ENCODE peak calls at places on chromosomes 4 and X, in five cellular contexts. One of them, this sample, is unnamed.

GRCh38 chr4:75995727-75996126 is 5.0 kb upstream of the SDAD1 start:
- DNase-seq in T-helper 2 cell treated with Interferon-gamma antibody and Interleukin-4, amounts not matched to agents 5 μg/mL and 100 μg/mL, for 36 hours: no peak
- DNase-seq in NCI-H524: peak
- DNase-seq in fibroblast of lung: peak
- DNase-seq in CD8-positive, alpha-beta memory T cell: no peak
- DNase-seq in this sample: peak

GRCh38 chr4:163556169-163556568 is 61.7 kb downstream of the TMA16 start:
- DNase-seq in CD8-positive, alpha-beta memory T cell: no peak
- DNase-seq in NCI-H524: peak
- DNase-seq in fibroblast of lung: no peak
- DNase-seq in T-helper 2 cell treated with Interferon-gamma antibody and Interleukin-4, amounts not matched to agents 5 μg/mL and 100 μg/mL, for 36 hours: no peak
- DNase-seq in this sample: no peak

GRCh38 chr4:40953253-40954118 is 203.7 kb downstream of the NSUN7 start:
- DNase-seq in fibroblast of lung: no peak
- DNase-seq in T-helper 2 cell treated with Interferon-gamma antibody and Interleukin-4, amounts not matched to agents 5 μg/mL and 100 μg/mL, for 36 hours: no peak
- DNase-seq in NCI-H524: no peak
- DNase-seq in CD8-positive, alpha-beta memory T cell: no peak
- DNase-seq in this sample: no peak

GRCh38 chr4:610411-611261 is 14.7 kb upstream of the PDE6B start:
- DNase-seq in CD8-positive, alpha-beta memory T cell: no peak
- DNase-seq in NCI-H524: peak
- DNase-seq in fibroblast of lung: peak
- DNase-seq in T-helper 2 cell treated with Interferon-gamma antibody and Interleukin-4, amounts not matched to agents 5 μg/mL and 100 μg/mL, for 36 hours: no peak
- DNase-seq in this sample: no peak

GRCh38 chr4:152352645-152353116 is 183.2 kb downstream of the FBXW7 start:
- DNase-seq in NCI-H524: peak
- DNase-seq in T-helper 2 cell treated with Interferon-gamma antibody and Interleukin-4, amounts not matched to agents 5 μg/mL and 100 μg/mL, for 36 hours: no peak
- DNase-seq in CD8-positive, alpha-beta memory T cell: no peak
- DNase-seq in fibroblast of lung: peak
- DNase-seq in this sample: peak

GRCh38 chrX:87160435-87161010 is 357.1 kb upstream of the KLHL4 start:
- DNase-seq in fibroblast of lung: no peak
- DNase-seq in NCI-H524: peak
- DNase-seq in T-helper 2 cell treated with Interferon-gamma antibody and Interleukin-4, amounts not matched to agents 5 μg/mL and 100 μg/mL, for 36 hours: no peak
- DNase-seq in CD8-positive, alpha-beta memory T cell: no peak
- DNase-seq in this sample: no peak

GRCh38 chrX:152641996-152642395 is 4.3 kb downstream of the GABRQ start:
- DNase-seq in T-helper 2 cell treated with Interferon-gamma antibody and Interleukin-4, amounts not matched to agents 5 μg/mL and 100 μg/mL, for 36 hours: no peak
- DNase-seq in CD8-positive, alpha-beta memory T cell: no peak
- DNase-seq in fibroblast of lung: no peak
- DNase-seq in NCI-H524: peak
- DNase-seq in this sample: no peak

GRCh38 chr4:106264331-106264728 is 51.7 kb downstream of the TBCK start:
- DNase-seq in T-helper 2 cell treated with Interferon-gamma antibody and Interleukin-4, amounts not matched to agents 5 μg/mL and 100 μg/mL, for 36 hours: no peak
- DNase-seq in CD8-positive, alpha-beta memory T cell: no peak
- DNase-seq in NCI-H524: no peak
- DNase-seq in fibroblast of lung: peak
- DNase-seq in this sample: no peak

GRCh38 chr4:74531952-74532794 is 87.2 kb downstream of the AREG start:
- DNase-seq in T-helper 2 cell treated with Interferon-gamma antibody and Interleukin-4, amounts not matched to agents 5 μg/mL and 100 μg/mL, for 36 hours: no peak
- DNase-seq in NCI-H524: peak
- DNase-seq in CD8-positive, alpha-beta memory T cell: no peak
- DNase-seq in fibroblast of lung: peak
- DNase-seq in this sample: peak

GRCh38 chr4:13592220-13592619 is 35.3 kb downstream of the BOD1L1 start:
- DNase-seq in fibroblast of lung: no peak
- DNase-seq in CD8-positive, alpha-beta memory T cell: no peak
- DNase-seq in NCI-H524: no peak
- DNase-seq in T-helper 2 cell treated with Interferon-gamma antibody and Interleukin-4, amounts not matched to agents 5 μg/mL and 100 μg/mL, for 36 hours: no peak
- DNase-seq in this sample: no peak

GRCh38 chr4:174561556-174561955 is 39.3 kb upstream of the HPGD start:
- DNase-seq in fibroblast of lung: no peak
- DNase-seq in NCI-H524: no peak
- DNase-seq in CD8-positive, alpha-beta memory T cell: no peak
- DNase-seq in T-helper 2 cell treated with Interferon-gamma antibody and Interleukin-4, amounts not matched to agents 5 μg/mL and 100 μg/mL, for 36 hours: no peak
- DNase-seq in this sample: no peak

GRCh38 chr4:33649015-33649414 is 2595.3 kb downstream of the ARAP2 start:
- DNase-seq in NCI-H524: peak
- DNase-seq in CD8-positive, alpha-beta memory T cell: no peak
- DNase-seq in T-helper 2 cell treated with Interferon-gamma antibody and Interleukin-4, amounts not matched to agents 5 μg/mL and 100 μg/mL, for 36 hours: no peak
- DNase-seq in fibroblast of lung: peak
- DNase-seq in this sample: no peak

GRCh38 chr4:83490876-83491450 is 6.1 kb upstream of the ABRAXAS1 start:
- DNase-seq in fibroblast of lung: peak
- DNase-seq in CD8-positive, alpha-beta memory T cell: no peak
- DNase-seq in NCI-H524: peak
- DNase-seq in T-helper 2 cell treated with Interferon-gamma antibody and Interleukin-4, amounts not matched to agents 5 μg/mL and 100 μg/mL, for 36 hours: no peak
- DNase-seq in this sample: peak

GRCh38 chrX:129678176-129678880 is 23.6 kb upstream of the APLN start:
- DNase-seq in CD8-positive, alpha-beta memory T cell: peak
- DNase-seq in T-helper 2 cell treated with Interferon-gamma antibody and Interleukin-4, amounts not matched to agents 5 μg/mL and 100 μg/mL, for 36 hours: peak
- DNase-seq in NCI-H524: peak
- DNase-seq in fibroblast of lung: peak
- DNase-seq in this sample: peak

GRCh38 chr4:150988238-150988637 is 26.8 kb downstream of the LRBA start:
- DNase-seq in T-helper 2 cell treated with Interferon-gamma antibody and Interleukin-4, amounts not matched to agents 5 μg/mL and 100 μg/mL, for 36 hours: no peak
- DNase-seq in NCI-H524: no peak
- DNase-seq in CD8-positive, alpha-beta memory T cell: no peak
- DNase-seq in fibroblast of lung: no peak
- DNase-seq in this sample: no peak

GRCh38 chr4:109007976-109008375 is 245.1 kb upstream of the ETNPPL start:
- DNase-seq in fibroblast of lung: no peak
- DNase-seq in CD8-positive, alpha-beta memory T cell: no peak
- DNase-seq in NCI-H524: no peak
- DNase-seq in T-helper 2 cell treated with Interferon-gamma antibody and Interleukin-4, amounts not matched to agents 5 μg/mL and 100 μg/mL, for 36 hours: no peak
- DNase-seq in this sample: no peak

GRCh38 chr4:41538017-41538733 is at the start of gene LIMCH1:
- DNase-seq in fibroblast of lung: peak
- DNase-seq in NCI-H524: no peak
- DNase-seq in T-helper 2 cell treated with Interferon-gamma antibody and Interleukin-4, amounts not matched to agents 5 μg/mL and 100 μg/mL, for 36 hours: no peak
- DNase-seq in CD8-positive, alpha-beta memory T cell: no peak
- DNase-seq in this sample: no peak

GRCh38 chrX:66408507-66408906 is 230.4 kb downstream of the EDA2R start:
- DNase-seq in fibroblast of lung: no peak
- DNase-seq in NCI-H524: peak
- DNase-seq in T-helper 2 cell treated with Interferon-gamma antibody and Interleukin-4, amounts not matched to agents 5 μg/mL and 100 μg/mL, for 36 hours: no peak
- DNase-seq in CD8-positive, alpha-beta memory T cell: no peak
- DNase-seq in this sample: peak

GRCh38 chrX:40945366-40945713 is 139.9 kb upstream of the USP9X start:
- DNase-seq in CD8-positive, alpha-beta memory T cell: no peak
- DNase-seq in T-helper 2 cell treated with Interferon-gamma antibody and Interleukin-4, amounts not matched to agents 5 μg/mL and 100 μg/mL, for 36 hours: no peak
- DNase-seq in fibroblast of lung: peak
- DNase-seq in NCI-H524: peak
- DNase-seq in this sample: no peak

GRCh38 chr4:18103876-18104275 is 82.3 kb upstream of the LCORL start:
- DNase-seq in CD8-positive, alpha-beta memory T cell: no peak
- DNase-seq in fibroblast of lung: no peak
- DNase-seq in T-helper 2 cell treated with Interferon-gamma antibody and Interleukin-4, amounts not matched to agents 5 μg/mL and 100 μg/mL, for 36 hours: no peak
- DNase-seq in NCI-H524: no peak
- DNase-seq in this sample: no peak

GRCh38 chrX:24357101-24357500 is 3.3 kb upstream of the SUPT20HL1 start:
- DNase-seq in CD8-positive, alpha-beta memory T cell: no peak
- DNase-seq in T-helper 2 cell treated with Interferon-gamma antibody and Interleukin-4, amounts not matched to agents 5 μg/mL and 100 μg/mL, for 36 hours: no peak
- DNase-seq in NCI-H524: no peak
- DNase-seq in fibroblast of lung: peak
- DNase-seq in this sample: no peak

GRCh38 chrX:40158036-40158706 is 60.4 kb upstream of the BCOR start:
- DNase-seq in T-helper 2 cell treated with Interferon-gamma antibody and Interleukin-4, amounts not matched to agents 5 μg/mL and 100 μg/mL, for 36 hours: no peak
- DNase-seq in CD8-positive, alpha-beta memory T cell: no peak
- DNase-seq in NCI-H524: peak
- DNase-seq in fibroblast of lung: no peak
- DNase-seq in this sample: no peak

GRCh38 chr4:42865572-42866189 is 26.8 kb upstream of the GRXCR1 start:
- DNase-seq in CD8-positive, alpha-beta memory T cell: peak
- DNase-seq in fibroblast of lung: peak
- DNase-seq in NCI-H524: peak
- DNase-seq in T-helper 2 cell treated with Interferon-gamma antibody and Interleukin-4, amounts not matched to agents 5 μg/mL and 100 μg/mL, for 36 hours: peak
- DNase-seq in this sample: peak